ENCODE peak calls at places on chromosomes 7 and 10, in four cellular contexts. One of them, this sample, is unnamed.

GRCh38 chr10:74189999-74190421 is 39.0 kb downstream of the ADK start:
- DNase-seq in IMR-90: peak
- DNase-seq in H1: no peak
- DNase-seq in neuronal stem cell: no peak
- DNase-seq in this sample: peak

GRCh38 chr7:131502810-131503545 is 53.5 kb downstream of the PODXL start:
- DNase-seq in H1: no peak
- DNase-seq in neuronal stem cell: no peak
- DNase-seq in IMR-90: peak
- DNase-seq in this sample: no peak

GRCh38 chr10:108052981-108053380 is 888.5 kb upstream of the SORCS1 start:
- DNase-seq in H1: no peak
- DNase-seq in neuronal stem cell: no peak
- DNase-seq in IMR-90: no peak
- DNase-seq in this sample: no peak

GRCh38 chr7:127751723-127752448 is 99.9 kb downstream of the SND1 start:
- DNase-seq in neuronal stem cell: no peak
- DNase-seq in IMR-90: peak
- DNase-seq in H1: no peak
- DNase-seq in this sample: no peak

GRCh38 chr7:50068026-50068425 is 25.0 kb downstream of the ZPBP start:
- DNase-seq in neuronal stem cell: no peak
- DNase-seq in H1: no peak
- DNase-seq in IMR-90: no peak
- DNase-seq in this sample: peak

GRCh38 chr7:126657599-126658358 is 595.0 kb downstream of the GRM8 start:
- DNase-seq in IMR-90: no peak
- DNase-seq in H1: no peak
- DNase-seq in neuronal stem cell: no peak
- DNase-seq in this sample: no peak

GRCh38 chr7:55336540-55336939 is 28.6 kb upstream of the LANCL2 start:
- DNase-seq in neuronal stem cell: no peak
- DNase-seq in IMR-90: no peak
- DNase-seq in H1: no peak
- DNase-seq in this sample: no peak

GRCh38 chr7:141956084-141956483 is 9.3 kb upstream of the CLEC5A start:
- DNase-seq in neuronal stem cell: no peak
- DNase-seq in IMR-90: no peak
- DNase-seq in H1: no peak
- DNase-seq in this sample: no peak

GRCh38 chr10:131693766-131694165 is 207.0 kb upstream of the PPP2R2D start:
- DNase-seq in IMR-90: no peak
- DNase-seq in H1: no peak
- DNase-seq in neuronal stem cell: no peak
- DNase-seq in this sample: no peak

GRCh38 chr7:156145996-156146395 is 333.7 kb upstream of the SHH start:
- DNase-seq in neuronal stem cell: no peak
- DNase-seq in IMR-90: no peak
- DNase-seq in H1: no peak
- DNase-seq in this sample: no peak

GRCh38 chr7:25496394-25497103 is 268.3 kb upstream of the NPVF start:
- DNase-seq in neuronal stem cell: no peak
- DNase-seq in IMR-90: no peak
- DNase-seq in H1: no peak
- DNase-seq in this sample: no peak

GRCh38 chr7:120733143-120733542 is 124.8 kb downstream of the TSPAN12 start:
- DNase-seq in neuronal stem cell: no peak
- DNase-seq in IMR-90: peak
- DNase-seq in H1: no peak
- DNase-seq in this sample: peak

GRCh38 chr10:11238893-11239292 is 221.2 kb downstream of the CELF2 start:
- DNase-seq in H1: no peak
- DNase-seq in neuronal stem cell: no peak
- DNase-seq in IMR-90: no peak
- DNase-seq in this sample: peak

GRCh38 chr10:35129185-35129674 is 2.6 kb downstream of the CREM start:
- DNase-seq in neuronal stem cell: no peak
- DNase-seq in IMR-90: peak
- DNase-seq in H1: no peak
- DNase-seq in this sample: no peak

GRCh38 chr10:59007307-59008025 is 169.0 kb upstream of the PHYHIPL start:
- DNase-seq in H1: no peak
- DNase-seq in IMR-90: no peak
- DNase-seq in neuronal stem cell: no peak
- DNase-seq in this sample: no peak

GRCh38 chr10:87038786-87039185 is 18.7 kb downstream of the FAM25A start:
- DNase-seq in IMR-90: no peak
- DNase-seq in neuronal stem cell: no peak
- DNase-seq in H1: no peak
- DNase-seq in this sample: no peak

GRCh38 chr10:100448977-100449376 is 13.8 kb upstream of the WNT8B start:
- DNase-seq in IMR-90: no peak
- DNase-seq in H1: no peak
- DNase-seq in neuronal stem cell: no peak
- DNase-seq in this sample: no peak

GRCh38 chr7:127530148-127530547 is 55.2 kb downstream of the GCC1 start:
- DNase-seq in IMR-90: no peak
- DNase-seq in H1: no peak
- DNase-seq in neuronal stem cell: no peak
- DNase-seq in this sample: no peak

GRCh38 chr7:103343758-103344452 is 662 bp downstream of the DNAJC2 start:
- DNase-seq in neuronal stem cell: no peak
- DNase-seq in IMR-90: peak
- DNase-seq in H1: no peak
- DNase-seq in this sample: peak

GRCh38 chr7:96266580-96266979 is 55.3 kb downstream of the SLC25A13 start:
- DNase-seq in H1: no peak
- DNase-seq in IMR-90: no peak
- DNase-seq in neuronal stem cell: no peak
- DNase-seq in this sample: no peak

GRCh38 chr7:114084381-114085312 is 165.8 kb upstream of the PPP1R3A start:
- DNase-seq in IMR-90: no peak
- DNase-seq in neuronal stem cell: peak
- DNase-seq in H1: no peak
- DNase-seq in this sample: no peak
- H4K91ac ChIP-seq in IMR-90: no peak
- H4K91ac ChIP-seq in neuronal stem cell: peak
- H4K91ac ChIP-seq in H1: no peak
- H4K91ac ChIP-seq in this sample: no peak

GRCh38 chr10:15416034-15416433 is 44.9 kb upstream of the FAM171A1 start:
- DNase-seq in neuronal stem cell: no peak
- DNase-seq in H1: no peak
- DNase-seq in IMR-90: no peak
- DNase-seq in this sample: no peak

GRCh38 chr10:15405319-15405718 is 34.2 kb upstream of the FAM171A1 start:
- DNase-seq in H1: no peak
- DNase-seq in IMR-90: no peak
- DNase-seq in neuronal stem cell: no peak
- DNase-seq in this sample: no peak

GRCh38 chr10:15408557-15408956 is 37.5 kb upstream of the FAM171A1 start:
- DNase-seq in neuronal stem cell: no peak
- DNase-seq in IMR-90: no peak
- DNase-seq in H1: no peak
- DNase-seq in this sample: no peak

DNA sequence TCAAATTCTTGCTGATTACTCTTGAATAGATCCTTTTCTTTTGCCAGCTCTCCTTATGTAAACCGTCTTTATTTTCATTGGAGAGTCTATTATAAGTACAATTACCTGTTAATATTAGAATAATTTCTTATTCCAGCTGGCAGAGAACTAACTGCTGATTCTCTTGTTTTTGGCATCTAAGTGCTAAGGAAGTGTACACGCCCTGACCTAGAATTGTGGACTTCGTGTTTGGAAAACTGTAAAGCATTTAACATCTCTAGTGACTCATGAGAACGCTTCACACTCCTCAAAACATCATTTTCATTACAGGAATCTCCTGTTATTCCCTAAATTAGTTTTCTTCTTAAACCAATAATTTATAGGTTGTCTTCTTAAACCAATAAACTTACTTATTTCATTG is 39.9 kb upstream of the FAM171A1 start:
- DNase-seq in H1: no peak
- DNase-seq in neuronal stem cell: no peak
- DNase-seq in IMR-90: no peak
- DNase-seq in this sample: no peak
- H4K91ac ChIP-seq in H1: no peak
- H4K91ac ChIP-seq in neuronal stem cell: no peak
- H4K91ac ChIP-seq in IMR-90: no peak
- H4K91ac ChIP-seq in this sample: no peak

DNA sequence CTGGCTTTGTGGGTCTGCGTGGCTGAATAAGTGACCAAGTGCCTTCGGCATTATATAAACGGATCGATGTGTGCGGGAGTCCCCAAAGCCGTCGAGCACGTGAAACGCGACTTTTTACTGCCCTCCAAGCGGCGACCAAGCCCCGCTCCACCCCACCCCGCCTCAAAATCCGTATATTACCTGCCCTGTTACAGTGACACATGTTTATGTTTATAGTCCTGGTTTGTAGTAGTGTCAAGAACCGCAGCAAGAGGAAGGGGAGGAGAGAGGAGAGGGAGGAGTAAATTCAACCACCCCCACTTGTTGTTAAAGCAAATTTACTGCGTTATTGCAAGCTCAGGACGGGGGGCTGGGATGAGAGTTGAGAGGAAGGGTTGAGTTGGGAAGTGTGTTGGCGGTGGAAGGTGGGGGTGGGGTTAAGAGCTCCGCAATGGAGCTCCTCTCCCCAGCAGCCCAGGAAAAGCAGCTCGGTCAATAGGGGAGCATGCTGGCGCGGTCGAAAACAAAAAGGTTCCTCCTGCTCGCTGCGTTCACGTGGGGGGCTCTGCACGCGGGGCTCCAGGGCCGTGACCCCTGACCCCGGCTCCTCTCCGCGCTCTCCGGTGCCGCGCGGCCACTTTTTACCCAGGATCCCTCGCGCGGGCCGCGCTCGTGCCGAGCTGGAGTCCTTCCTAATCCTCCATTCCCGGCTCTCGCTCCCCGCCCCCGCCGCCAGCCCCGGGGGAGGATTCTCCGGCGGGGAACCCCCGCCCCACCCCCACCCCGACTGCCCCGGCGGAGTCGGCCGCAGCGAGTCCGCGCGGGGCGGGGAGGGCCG is at the start of gene SKIDA1:
- DNase-seq in H1: no peak
- DNase-seq in neuronal stem cell: peak
- DNase-seq in IMR-90: peak
- DNase-seq in this sample: peak
- H4K91ac ChIP-seq in H1: peak
- H4K91ac ChIP-seq in neuronal stem cell: no peak
- H4K91ac ChIP-seq in IMR-90: peak
- H4K91ac ChIP-seq in this sample: peak

GRCh38 chr10:48897438-48897790 is 42.2 kb downstream of the LRRC18 start:
- DNase-seq in H1: no peak
- DNase-seq in neuronal stem cell: no peak
- DNase-seq in IMR-90: no peak
- DNase-seq in this sample: no peak
- H4K91ac ChIP-seq in H1: no peak
- H4K91ac ChIP-seq in neuronal stem cell: no peak
- H4K91ac ChIP-seq in IMR-90: no peak
- H4K91ac ChIP-seq in this sample: no peak

GRCh38 chr10:98260752-98261151 is 7.2 kb downstream of the LOXL4 start:
- DNase-seq in neuronal stem cell: no peak
- DNase-seq in H1: no peak
- DNase-seq in IMR-90: no peak
- DNase-seq in this sample: no peak
- H4K91ac ChIP-seq in neuronal stem cell: no peak
- H4K91ac ChIP-seq in H1: no peak
- H4K91ac ChIP-seq in IMR-90: no peak
- H4K91ac ChIP-seq in this sample: no peak